ENCODE peak calls at places on chromosome 5, in five cellular contexts. One of them, this sample, is unnamed.
A peak's percentile ranks its signal among the peaks of the same experiment; 100 is the strongest.

GRCh38 chr5:5320062-5320805 is 102.2 kb upstream of the ICE1 start:
- DNase-seq in KBM-7: no peak
- DNase-seq in fibroblast of the aortic adventitia: no peak
- DNase-seq in D341Med: no peak
- DNase-seq in activated T-cell treated with anti-CD3 and anti-CD28 coated beads, Interleukin-2, amount 50 U/mL, for 1 hour: no peak
- DNase-seq in this sample: no peak

GRCh38 chr5:177232358-177232757 is 71.2 kb downstream of the RAB24 start:
- DNase-seq in KBM-7: no peak
- DNase-seq in fibroblast of the aortic adventitia: no peak
- DNase-seq in D341Med: no peak
- DNase-seq in activated T-cell treated with anti-CD3 and anti-CD28 coated beads, Interleukin-2, amount 50 U/mL, for 1 hour: no peak
- DNase-seq in this sample: no peak

GRCh38 chr5:1293997-1294838 is 650 bp downstream of the TERT start:
- DNase-seq in KBM-7: no peak
- DNase-seq in fibroblast of the aortic adventitia: no peak
- DNase-seq in D341Med: no peak
- DNase-seq in activated T-cell treated with anti-CD3 and anti-CD28 coated beads, Interleukin-2, amount 50 U/mL, for 1 hour: no peak
- DNase-seq in this sample: peak; percentile 66

GRCh38 chr5:181064987-181065386 is 24.9 kb downstream of the BTNL9 start:
- DNase-seq in KBM-7: no peak
- DNase-seq in fibroblast of the aortic adventitia: no peak
- DNase-seq in D341Med: no peak
- DNase-seq in activated T-cell treated with anti-CD3 and anti-CD28 coated beads, Interleukin-2, amount 50 U/mL, for 1 hour: no peak
- DNase-seq in this sample: no peak

GRCh38 chr5:123720955-123721354 is 209.0 kb downstream of the CSNK1G3 start:
- DNase-seq in KBM-7: no peak
- DNase-seq in fibroblast of the aortic adventitia: no peak
- DNase-seq in D341Med: no peak
- DNase-seq in activated T-cell treated with anti-CD3 and anti-CD28 coated beads, Interleukin-2, amount 50 U/mL, for 1 hour: no peak
- DNase-seq in this sample: no peak

GRCh38 chr5:135724475-135725065 is 109.9 kb upstream of the SLC25A48 start:
- DNase-seq in KBM-7: no peak
- DNase-seq in fibroblast of the aortic adventitia: no peak
- DNase-seq in D341Med: no peak
- DNase-seq in activated T-cell treated with anti-CD3 and anti-CD28 coated beads, Interleukin-2, amount 50 U/mL, for 1 hour: no peak
- DNase-seq in this sample: peak; percentile 7

GRCh38 chr5:14901462-14902051 is 30.0 kb upstream of the ANKH start:
- DNase-seq in KBM-7: no peak
- DNase-seq in fibroblast of the aortic adventitia: peak; percentile 67
- DNase-seq in D341Med: no peak
- DNase-seq in activated T-cell treated with anti-CD3 and anti-CD28 coated beads, Interleukin-2, amount 50 U/mL, for 1 hour: no peak
- DNase-seq in this sample: peak; percentile 9

GRCh38 chr5:99644822-99645221 is 716.0 kb upstream of the CHD1 start:
- DNase-seq in KBM-7: no peak
- DNase-seq in fibroblast of the aortic adventitia: no peak
- DNase-seq in D341Med: no peak
- DNase-seq in activated T-cell treated with anti-CD3 and anti-CD28 coated beads, Interleukin-2, amount 50 U/mL, for 1 hour: no peak
- DNase-seq in this sample: no peak

GRCh38 chr5:75566710-75567309 is 44.4 kb upstream of the ANKDD1B start:
- DNase-seq in KBM-7: peak; percentile 75
- DNase-seq in fibroblast of the aortic adventitia: peak; percentile 97
- DNase-seq in D341Med: no peak
- DNase-seq in activated T-cell treated with anti-CD3 and anti-CD28 coated beads, Interleukin-2, amount 50 U/mL, for 1 hour: no peak
- DNase-seq in this sample: peak; percentile 88

GRCh38 chr5:4879693-4880303 is 260.3 kb upstream of the ADAMTS16 start:
- DNase-seq in KBM-7: peak; percentile 76
- DNase-seq in fibroblast of the aortic adventitia: peak; percentile 85
- DNase-seq in D341Med: peak; percentile 81
- DNase-seq in activated T-cell treated with anti-CD3 and anti-CD28 coated beads, Interleukin-2, amount 50 U/mL, for 1 hour: peak; percentile 34
- DNase-seq in this sample: peak; percentile 70

GRCh38 chr5:61055434-61056006 is 106.7 kb downstream of the SMIM15 start:
- DNase-seq in KBM-7: peak; percentile 70
- DNase-seq in fibroblast of the aortic adventitia: peak; percentile 74
- DNase-seq in D341Med: peak; percentile 49
- DNase-seq in activated T-cell treated with anti-CD3 and anti-CD28 coated beads, Interleukin-2, amount 50 U/mL, for 1 hour: no peak
- DNase-seq in this sample: peak; percentile 61

GRCh38 chr5:40385544-40385943 is 294.2 kb upstream of the PTGER4 start:
- DNase-seq in KBM-7: no peak
- DNase-seq in fibroblast of the aortic adventitia: no peak
- DNase-seq in D341Med: no peak
- DNase-seq in activated T-cell treated with anti-CD3 and anti-CD28 coated beads, Interleukin-2, amount 50 U/mL, for 1 hour: no peak
- DNase-seq in this sample: peak; percentile 55

GRCh38 chr5:139246394-139246793 is 47.1 kb upstream of the MATR3 start:
- DNase-seq in KBM-7: peak; percentile 83
- DNase-seq in fibroblast of the aortic adventitia: peak; percentile 23
- DNase-seq in D341Med: no peak
- DNase-seq in activated T-cell treated with anti-CD3 and anti-CD28 coated beads, Interleukin-2, amount 50 U/mL, for 1 hour: no peak
- DNase-seq in this sample: peak; percentile 95

GRCh38 chr5:144237851-144238250 is 67.2 kb downstream of the KCTD16 start:
- DNase-seq in KBM-7: peak; percentile 3
- DNase-seq in fibroblast of the aortic adventitia: peak; percentile 65
- DNase-seq in D341Med: no peak
- DNase-seq in activated T-cell treated with anti-CD3 and anti-CD28 coated beads, Interleukin-2, amount 50 U/mL, for 1 hour: no peak
- DNase-seq in this sample: no peak

GRCh38 chr5:139985733-139986132 is 57.4 kb downstream of the NRG2 start:
- DNase-seq in KBM-7: peak; percentile 36
- DNase-seq in fibroblast of the aortic adventitia: peak; percentile 41
- DNase-seq in D341Med: no peak
- DNase-seq in activated T-cell treated with anti-CD3 and anti-CD28 coated beads, Interleukin-2, amount 50 U/mL, for 1 hour: no peak
- DNase-seq in this sample: peak; percentile 59

GRCh38 chr5:149581192-149581861 is at the start of gene ARHGEF37:
- DNase-seq in KBM-7: peak; percentile 19
- DNase-seq in fibroblast of the aortic adventitia: peak; percentile 64
- DNase-seq in D341Med: peak; percentile 76
- DNase-seq in activated T-cell treated with anti-CD3 and anti-CD28 coated beads, Interleukin-2, amount 50 U/mL, for 1 hour: peak; percentile 63
- DNase-seq in this sample: no peak

GRCh38 chr5:179231309-179231708 is 114.0 kb downstream of the ADAMTS2 start:
- DNase-seq in KBM-7: no peak
- DNase-seq in fibroblast of the aortic adventitia: no peak
- DNase-seq in D341Med: no peak
- DNase-seq in activated T-cell treated with anti-CD3 and anti-CD28 coated beads, Interleukin-2, amount 50 U/mL, for 1 hour: no peak
- DNase-seq in this sample: no peak

GRCh38 chr5:7078901-7079300 is 317.0 kb upstream of the ADCY2 start:
- DNase-seq in KBM-7: no peak
- DNase-seq in fibroblast of the aortic adventitia: no peak
- DNase-seq in D341Med: peak; percentile 31
- DNase-seq in activated T-cell treated with anti-CD3 and anti-CD28 coated beads, Interleukin-2, amount 50 U/mL, for 1 hour: no peak
- DNase-seq in this sample: peak; percentile 38

GRCh38 chr5:2780421-2781171 is 29.1 kb upstream of the IRX2 start:
- DNase-seq in KBM-7: no peak
- DNase-seq in fibroblast of the aortic adventitia: no peak
- DNase-seq in D341Med: no peak
- DNase-seq in activated T-cell treated with anti-CD3 and anti-CD28 coated beads, Interleukin-2, amount 50 U/mL, for 1 hour: no peak
- DNase-seq in this sample: no peak

GRCh38 chr5:54692631-54693030 is 175.1 kb downstream of the SNX18 start:
- DNase-seq in KBM-7: no peak
- DNase-seq in fibroblast of the aortic adventitia: no peak
- DNase-seq in D341Med: no peak
- DNase-seq in activated T-cell treated with anti-CD3 and anti-CD28 coated beads, Interleukin-2, amount 50 U/mL, for 1 hour: no peak
- DNase-seq in this sample: no peak

GRCh38 chr5:31232273-31232888 is 38.9 kb downstream of the CDH6 start:
- DNase-seq in KBM-7: peak; percentile 59
- DNase-seq in fibroblast of the aortic adventitia: peak; percentile 90
- DNase-seq in D341Med: peak; percentile 69
- DNase-seq in activated T-cell treated with anti-CD3 and anti-CD28 coated beads, Interleukin-2, amount 50 U/mL, for 1 hour: no peak
- DNase-seq in this sample: peak; percentile 70

GRCh38 chr5:152688561-152689274 is 283.6 kb upstream of the NMUR2 start:
- DNase-seq in KBM-7: no peak
- DNase-seq in fibroblast of the aortic adventitia: peak; percentile 50
- DNase-seq in D341Med: peak; percentile 28
- DNase-seq in activated T-cell treated with anti-CD3 and anti-CD28 coated beads, Interleukin-2, amount 50 U/mL, for 1 hour: no peak
- DNase-seq in this sample: peak; percentile 27

GRCh38 chr5:142202282-142202681 is 93.7 kb downstream of the NDFIP1 start:
- DNase-seq in KBM-7: no peak
- DNase-seq in fibroblast of the aortic adventitia: peak; percentile 48
- DNase-seq in D341Med: no peak
- DNase-seq in activated T-cell treated with anti-CD3 and anti-CD28 coated beads, Interleukin-2, amount 50 U/mL, for 1 hour: no peak
- DNase-seq in this sample: no peak

GRCh38 chr5:169785731-169786130 is 148.7 kb downstream of the DOCK2 start:
- DNase-seq in KBM-7: no peak
- DNase-seq in fibroblast of the aortic adventitia: no peak
- DNase-seq in D341Med: no peak
- DNase-seq in activated T-cell treated with anti-CD3 and anti-CD28 coated beads, Interleukin-2, amount 50 U/mL, for 1 hour: no peak
- DNase-seq in this sample: no peak

GRCh38 chr5:156815988-156816599 is 34.0 kb upstream of the PPP1R2B start:
- DNase-seq in KBM-7: peak; percentile 22
- DNase-seq in fibroblast of the aortic adventitia: peak; percentile 0
- DNase-seq in D341Med: peak; percentile 66
- DNase-seq in activated T-cell treated with anti-CD3 and anti-CD28 coated beads, Interleukin-2, amount 50 U/mL, for 1 hour: no peak
- DNase-seq in this sample: peak; percentile 37

GRCh38 chr5:74063821-74064598 is 438.0 kb downstream of the ARHGEF28 start:
- DNase-seq in KBM-7: no peak
- DNase-seq in fibroblast of the aortic adventitia: peak; percentile 60
- DNase-seq in D341Med: no peak
- DNase-seq in activated T-cell treated with anti-CD3 and anti-CD28 coated beads, Interleukin-2, amount 50 U/mL, for 1 hour: no peak
- DNase-seq in this sample: peak; percentile 7

GRCh38 chr5:31211098-31211497 is 17.6 kb downstream of the CDH6 start:
- DNase-seq in KBM-7: no peak
- DNase-seq in fibroblast of the aortic adventitia: no peak
- DNase-seq in D341Med: no peak
- DNase-seq in activated T-cell treated with anti-CD3 and anti-CD28 coated beads, Interleukin-2, amount 50 U/mL, for 1 hour: no peak
- DNase-seq in this sample: no peak

GRCh38 chr5:11044581-11044980 is 283.5 kb upstream of the DAP start:
- DNase-seq in KBM-7: no peak
- DNase-seq in fibroblast of the aortic adventitia: no peak
- DNase-seq in D341Med: no peak
- DNase-seq in activated T-cell treated with anti-CD3 and anti-CD28 coated beads, Interleukin-2, amount 50 U/mL, for 1 hour: no peak
- DNase-seq in this sample: no peak

GRCh38 chr5:131640043-131640856 is 5.2 kb upstream of the RAPGEF6 start:
- DNase-seq in KBM-7: peak; percentile 56
- DNase-seq in fibroblast of the aortic adventitia: peak; percentile 50
- DNase-seq in D341Med: peak; percentile 39
- DNase-seq in activated T-cell treated with anti-CD3 and anti-CD28 coated beads, Interleukin-2, amount 50 U/mL, for 1 hour: peak; percentile 56
- DNase-seq in this sample: no peak

GRCh38 chr5:157540707-157541451 is 34.7 kb downstream of the ADAM19 start:
- DNase-seq in KBM-7: no peak
- DNase-seq in fibroblast of the aortic adventitia: peak; percentile 71
- DNase-seq in D341Med: no peak
- DNase-seq in activated T-cell treated with anti-CD3 and anti-CD28 coated beads, Interleukin-2, amount 50 U/mL, for 1 hour: peak; percentile 42
- DNase-seq in this sample: no peak

GRCh38 chr5:43627028-43627427 is 24.0 kb downstream of the NNT start:
- DNase-seq in KBM-7: peak; percentile 75
- DNase-seq in fibroblast of the aortic adventitia: peak; percentile 60
- DNase-seq in D341Med: peak; percentile 70
- DNase-seq in activated T-cell treated with anti-CD3 and anti-CD28 coated beads, Interleukin-2, amount 50 U/mL, for 1 hour: no peak
- DNase-seq in this sample: peak; percentile 78

GRCh38 chr5:1133108-1133507 is 21.2 kb upstream of the SLC12A7 start:
- DNase-seq in KBM-7: no peak
- DNase-seq in fibroblast of the aortic adventitia: no peak
- DNase-seq in D341Med: no peak
- DNase-seq in activated T-cell treated with anti-CD3 and anti-CD28 coated beads, Interleukin-2, amount 50 U/mL, for 1 hour: no peak
- DNase-seq in this sample: no peak

GRCh38 chr5:39151731-39152130 is 67.6 kb downstream of the FYB1 start:
- DNase-seq in KBM-7: no peak
- DNase-seq in fibroblast of the aortic adventitia: no peak
- DNase-seq in D341Med: no peak
- DNase-seq in activated T-cell treated with anti-CD3 and anti-CD28 coated beads, Interleukin-2, amount 50 U/mL, for 1 hour: no peak
- DNase-seq in this sample: no peak

GRCh38 chr5:109650451-109650850 is 39.3 kb upstream of the MAN2A1 start:
- DNase-seq in KBM-7: no peak
- DNase-seq in fibroblast of the aortic adventitia: no peak
- DNase-seq in D341Med: no peak
- DNase-seq in activated T-cell treated with anti-CD3 and anti-CD28 coated beads, Interleukin-2, amount 50 U/mL, for 1 hour: no peak
- DNase-seq in this sample: no peak

GRCh38 chr5:108193021-108193795 is 188.7 kb downstream of the FBXL17 start:
- DNase-seq in KBM-7: no peak
- DNase-seq in fibroblast of the aortic adventitia: peak; percentile 85
- DNase-seq in D341Med: peak; percentile 67
- DNase-seq in activated T-cell treated with anti-CD3 and anti-CD28 coated beads, Interleukin-2, amount 50 U/mL, for 1 hour: no peak
- DNase-seq in this sample: no peak